ENCODE peak calls at places on chromosomes 3 and 15, in ten cellular contexts. D, A, I, F, N, B, J, W, P and T are unnamed samples.

GRCh38 chr3:187799942-187800637 is 54.8 kb upstream of the BCL6 start:
- DNase-seq in D (no peak), A (no peak), I (no peak), F (no peak), N (no peak), B (no peak), J (no peak), W (peak), P (no peak), T (peak)

GRCh38 chr15:63243101-63243500 is 34.3 kb upstream of the APH1B start:
- DNase-seq in D (peak), A (no peak), I (no peak), F (no peak), N (no peak), B (peak), J (no peak), W (peak), P (peak), T (no peak)

GRCh38 chr3:115655761-115656282 is 32.5 kb downstream of the GAP43 start:
- DNase-seq in D (peak), A (no peak), I (no peak), F (no peak), N (no peak), B (no peak), J (no peak), W (no peak), P (no peak), T (no peak)

GRCh38 chr3:197104738-197105137 is 75.1 kb upstream of the MELTF start:
- DNase-seq in D (no peak), A (no peak), I (no peak), F (no peak), N (no peak), B (no peak), J (peak), W (peak), P (peak), T (no peak)

GRCh38 chr3:122067588-122068240 is 12.6 kb downstream of the CD86 start:
- DNase-seq in D (no peak), A (no peak), I (no peak), F (no peak), N (no peak), B (no peak), J (no peak), W (no peak), P (no peak), T (no peak)

GRCh38 chr3:150408232-150409124 is at the start of gene TSC22D2:
- DNase-seq in D (peak), A (peak), I (peak), F (peak), N (peak), B (peak), J (peak), W (peak), P (peak), T (peak)

GRCh38 chr3:127089487-127090145 is 103.3 kb upstream of the PRR23E start:
- DNase-seq in D (peak), A (no peak), I (peak), F (peak), N (no peak), B (peak), J (no peak), W (no peak), P (peak), T (no peak)

GRCh38 chr3:15081960-15082664 is 16.8 kb downstream of the RBSN start:
- DNase-seq in D (peak), A (peak), I (no peak), F (no peak), N (no peak), B (peak), J (peak), W (peak), P (peak), T (no peak)

GRCh38 chr3:146507331-146508120 is 36.9 kb downstream of the PLSCR1 start:
- DNase-seq in D (no peak), A (no peak), I (no peak), F (no peak), N (no peak), B (no peak), J (no peak), W (no peak), P (no peak), T (no peak)

GRCh38 chr3:128783774-128784173 is 57.8 kb downstream of the RAB7A start:
- DNase-seq in D (no peak), A (no peak), I (peak), F (no peak), N (no peak), B (no peak), J (no peak), W (no peak), P (no peak), T (no peak)

GRCh38 chr3:126346466-126346865 is 10.7 kb downstream of the KLF15 start:
- DNase-seq in D (no peak), A (no peak), I (no peak), F (no peak), N (no peak), B (no peak), J (no peak), W (no peak), P (no peak), T (no peak)

GRCh38 chr15:62035256-62035908 is 24.9 kb downstream of the VPS13C start:
- DNase-seq in D (peak), A (no peak), I (no peak), F (no peak), N (no peak), B (peak), J (peak), W (peak), P (peak), T (no peak)

GRCh38 chr15:37891754-37892368 is 42.6 kb upstream of the TMCO5A start:
- DNase-seq in D (peak), A (no peak), I (no peak), F (no peak), N (no peak), B (peak), J (peak), W (peak), P (peak), T (peak)

GRCh38 chr3:19934098-19934566 is at the start of gene EFHB:
- DNase-seq in D (peak), A (no peak), I (no peak), F (peak), N (peak), B (peak), J (peak), W (peak), P (peak), T (no peak)

GRCh38 chr15:58457466-58457965 is 25.7 kb downstream of the LIPC start:
- DNase-seq in D (peak), A (peak), I (no peak), F (no peak), N (no peak), B (peak), J (peak), W (peak), P (peak), T (peak)

GRCh38 chr3:152076148-152076547 is 192.6 kb upstream of the MBNL1 start:
- DNase-seq in D (peak), A (no peak), I (no peak), F (no peak), N (no peak), B (no peak), J (peak), W (peak), P (peak), T (no peak)

GRCh38 chr3:182413682-182414081 is 379.6 kb upstream of the ATP11B start:
- DNase-seq in D (no peak), A (no peak), I (no peak), F (no peak), N (no peak), B (no peak), J (no peak), W (no peak), P (no peak), T (no peak)

GRCh38 chr3:129525341-129525968 is 3.0 kb upstream of the RHO start:
- DNase-seq in D (peak), A (no peak), I (no peak), F (no peak), N (no peak), B (peak), J (peak), W (peak), P (peak), T (no peak)

GRCh38 chr15:73752817-73753214 is 335 bp downstream of the INSYN1 start:
- DNase-seq in D (no peak), A (no peak), I (no peak), F (no peak), N (no peak), B (no peak), J (no peak), W (no peak), P (peak), T (no peak)

GRCh38 chr15:78929536-78930264 is 15.1 kb downstream of the CTSH start:
- DNase-seq in D (no peak), A (peak), I (no peak), F (no peak), N (no peak), B (no peak), J (peak), W (no peak), P (no peak), T (no peak)

GRCh38 chr3:76561494-76562242 is 478.2 kb upstream of the ROBO2 start:
- DNase-seq in D (no peak), A (no peak), I (no peak), F (no peak), N (no peak), B (no peak), J (no peak), W (peak), P (no peak), T (no peak)

GRCh38 chr3:13013994-13014754 is 59.1 kb downstream of the IQSEC1 start:
- DNase-seq in D (no peak), A (no peak), I (no peak), F (no peak), N (peak), B (no peak), J (no peak), W (no peak), P (no peak), T (no peak)

GRCh38 chr3:30553641-30554316 is 52.6 kb upstream of the TGFBR2 start:
- DNase-seq in D (peak), A (no peak), I (no peak), F (no peak), N (no peak), B (peak), J (peak), W (peak), P (no peak), T (no peak)

GRCh38 chr3:120764206-120764605 is 21.7 kb downstream of the GTF2E1 start:
- DNase-seq in D (no peak), A (no peak), I (no peak), F (no peak), N (no peak), B (no peak), J (no peak), W (no peak), P (no peak), T (no peak)

GRCh38 chr3:123642182-123642956 is 57.5 kb upstream of the HACD2 start:
- DNase-seq in D (peak), A (peak), I (peak), F (peak), N (peak), B (peak), J (peak), W (peak), P (peak), T (peak)

GRCh38 chr3:10419637-10420232 is 85.7 kb downstream of the ATP2B2 start:
- DNase-seq in D (no peak), A (no peak), I (no peak), F (no peak), N (no peak), B (no peak), J (peak), W (peak), P (no peak), T (no peak)

GRCh38 chr3:141656771-141657170 is 81.3 kb upstream of the RNF7 start:
- DNase-seq in D (peak), A (peak), I (no peak), F (no peak), N (no peak), B (peak), J (peak), W (peak), P (peak), T (no peak)

DNA sequence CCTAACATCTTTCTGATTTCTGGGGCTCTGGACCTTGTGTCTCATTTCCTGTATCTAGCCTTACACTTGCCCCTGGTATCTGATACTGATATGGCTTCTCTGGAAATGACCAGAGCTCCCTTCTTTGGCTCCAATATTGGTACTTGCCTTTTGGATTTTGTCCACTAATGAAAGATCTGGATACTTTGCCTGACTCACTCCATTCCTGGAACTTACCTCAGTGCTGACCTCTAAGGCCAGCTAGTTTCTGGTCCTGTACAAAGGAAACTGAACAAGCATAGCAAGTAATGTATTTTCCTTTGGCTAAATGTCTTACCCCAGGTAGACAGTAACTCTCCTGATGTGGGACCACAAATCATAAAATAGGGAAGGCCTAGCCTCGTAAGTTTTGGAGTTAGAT is 93.8 kb upstream of the SLC4A7 start:
- DNase-seq in D (peak), A (no peak), I (no peak), F (no peak), N (no peak), B (no peak), J (no peak), W (peak), P (peak), T (no peak)
- TF ChIP-seq CTCF in D (no peak), A (no peak), I (no peak), F (no peak), N (no peak), B (no peak), J (no peak), W (no peak), P (no peak), T (no peak)

GRCh38 chr3:25542571-25543039 is 114.5 kb downstream of the RARB start:
- DNase-seq in D (peak), A (no peak), I (no peak), F (no peak), N (no peak), B (peak), J (peak), W (no peak), P (peak), T (no peak)
- TF ChIP-seq CTCF in D (no peak), A (no peak), I (no peak), F (no peak), N (no peak), B (no peak), J (no peak), W (no peak), P (no peak), T (no peak)

DNA sequence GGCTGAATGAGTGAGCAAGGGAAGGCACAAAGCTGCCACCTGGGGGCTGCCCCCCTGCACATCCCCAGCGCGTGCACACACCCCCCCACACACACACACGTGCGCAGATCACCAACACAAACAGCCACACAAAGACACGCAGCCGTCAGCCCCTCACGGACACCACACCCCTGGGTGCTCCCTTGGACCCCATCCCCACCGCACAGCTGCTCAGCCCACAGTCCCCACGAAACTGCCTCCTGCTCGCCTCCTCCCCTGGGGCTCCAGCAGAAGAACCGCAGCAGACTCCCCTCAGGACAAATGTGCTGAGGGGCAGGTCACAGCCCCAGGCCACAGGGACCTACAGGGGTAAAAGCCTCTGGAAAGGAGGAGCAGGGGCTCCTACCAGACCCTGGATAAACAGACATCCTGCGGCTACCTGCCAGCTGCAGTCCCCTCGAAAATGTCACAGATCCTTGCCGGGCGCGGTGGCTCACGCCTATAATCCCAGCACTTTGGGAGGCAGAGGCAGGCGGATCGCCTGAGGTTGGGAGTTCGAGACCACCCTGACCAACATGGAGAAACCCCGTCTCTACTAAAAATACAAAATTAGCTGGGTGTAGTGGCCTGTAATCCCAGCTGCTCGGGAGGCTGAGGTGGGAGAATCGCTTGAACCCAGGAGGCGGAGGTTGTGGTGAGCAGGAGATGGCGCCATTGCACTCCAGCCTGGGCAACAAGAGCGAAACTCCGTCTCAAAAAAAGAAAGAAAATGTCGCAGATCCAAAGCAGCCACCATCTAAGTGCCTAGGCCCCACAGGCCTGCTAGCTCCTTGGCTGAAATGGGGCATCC is 6.5 kb downstream of the TWF2 start:
- DNase-seq in D (no peak), A (no peak), I (no peak), F (no peak), N (peak), B (no peak), J (no peak), W (no peak), P (no peak), T (no peak)
- TF ChIP-seq CTCF in D (no peak), A (no peak), I (no peak), F (peak), N (no peak), B (no peak), J (peak), W (no peak), P (no peak), T (no peak)

GRCh38 chr15:82306791-82307713 is 42.2 kb downstream of the GOLGA6L10 start:
- DNase-seq in D (no peak), A (no peak), I (no peak), F (no peak), N (no peak), B (no peak), J (no peak), W (no peak), P (no peak), T (peak)
- TF ChIP-seq CTCF in D (no peak), A (no peak), I (no peak), F (no peak), N (no peak), B (no peak), J (peak), W (no peak), P (no peak), T (no peak)

GRCh38 chr3:160758929-160759577 is 3.0 kb downstream of the PPM1L start:
- DNase-seq in D (no peak), A (no peak), I (no peak), F (no peak), N (no peak), B (no peak), J (no peak), W (no peak), P (no peak), T (no peak)
- TF ChIP-seq CTCF in D (no peak), A (no peak), I (no peak), F (peak), N (no peak), B (no peak), J (no peak), W (no peak), P (no peak), T (no peak)

GRCh38 chr15:22838292-22839042 is at the start of gene NIPA2:
- DNase-seq in D (peak), A (peak), I (peak), F (peak), N (peak), B (peak), J (peak), W (peak), P (peak), T (peak)
- TF ChIP-seq CTCF in D (no peak), A (no peak), I (no peak), F (no peak), N (no peak), B (peak), J (peak), W (no peak), P (no peak), T (no peak)

GRCh38 chr15:70669006-70669602 is 94.3 kb downstream of the UACA start:
- DNase-seq in D (no peak), A (no peak), I (no peak), F (no peak), N (no peak), B (no peak), J (no peak), W (no peak), P (no peak), T (peak)

GRCh38 chr15:70665599-70665998 is 97.8 kb downstream of the UACA start:
- DNase-seq in D (no peak), A (no peak), I (no peak), F (no peak), N (no peak), B (no peak), J (no peak), W (no peak), P (no peak), T (no peak)

GRCh38 chr15:70669966-70670658 is 93.2 kb downstream of the UACA start:
- DNase-seq in D (no peak), A (no peak), I (peak), F (peak), N (no peak), B (no peak), J (no peak), W (no peak), P (peak), T (no peak)

GRCh38 chr15:70672081-70672480 is 91.3 kb downstream of the UACA start:
- DNase-seq in D (no peak), A (no peak), I (no peak), F (no peak), N (no peak), B (peak), J (no peak), W (no peak), P (no peak), T (peak)

DNA sequence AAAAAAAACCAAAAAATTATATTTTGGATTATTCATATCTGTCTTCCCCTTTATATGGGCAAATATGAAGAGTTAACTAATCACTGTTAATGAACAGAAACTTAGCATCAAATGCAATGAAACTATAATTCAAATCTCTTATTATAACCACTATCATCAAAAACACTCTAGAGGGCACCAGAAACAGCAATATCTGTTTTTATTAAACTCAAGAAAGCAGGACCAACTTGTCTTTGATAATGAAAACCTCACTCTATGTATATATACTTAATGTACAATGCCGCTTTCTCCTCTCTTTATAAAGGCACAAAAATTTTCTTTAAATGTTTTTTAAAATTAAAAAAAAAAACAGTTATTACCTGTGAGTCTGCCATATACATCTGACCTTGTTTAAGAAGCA is 92.7 kb downstream of the UACA start:
- DNase-seq in D (peak), A (no peak), I (no peak), F (no peak), N (no peak), B (no peak), J (no peak), W (no peak), P (peak), T (no peak)
- TF ChIP-seq CTCF in D (no peak), A (peak), I (no peak), F (peak), N (no peak), B (peak), J (no peak), W (peak), P (peak), T (no peak)

DNA sequence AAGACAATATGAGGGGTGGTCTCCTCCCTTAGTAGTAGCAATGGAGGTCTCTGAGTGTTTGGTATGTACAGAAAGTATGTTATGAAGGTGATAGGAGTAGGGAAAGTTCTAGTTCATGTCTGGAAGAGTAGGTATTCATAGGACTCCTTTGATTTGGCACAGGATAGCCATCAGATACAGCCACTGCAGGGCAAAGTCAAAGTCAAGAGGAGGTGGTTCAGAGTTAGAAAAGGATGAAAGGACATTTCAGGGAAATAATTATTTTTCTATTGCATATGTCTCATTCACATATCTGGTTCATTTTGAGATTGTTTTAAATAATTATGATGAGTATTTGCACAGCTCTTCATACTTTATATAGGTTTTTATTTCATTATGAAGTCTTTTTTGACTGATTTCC is 381.1 kb downstream of the MFSD1 start:
- DNase-seq in D (no peak), A (no peak), I (no peak), F (no peak), N (no peak), B (no peak), J (no peak), W (no peak), P (no peak), T (no peak)
- TF ChIP-seq CTCF in D (no peak), A (no peak), I (no peak), F (no peak), N (no peak), B (no peak), J (no peak), W (no peak), P (no peak), T (no peak)

DNA sequence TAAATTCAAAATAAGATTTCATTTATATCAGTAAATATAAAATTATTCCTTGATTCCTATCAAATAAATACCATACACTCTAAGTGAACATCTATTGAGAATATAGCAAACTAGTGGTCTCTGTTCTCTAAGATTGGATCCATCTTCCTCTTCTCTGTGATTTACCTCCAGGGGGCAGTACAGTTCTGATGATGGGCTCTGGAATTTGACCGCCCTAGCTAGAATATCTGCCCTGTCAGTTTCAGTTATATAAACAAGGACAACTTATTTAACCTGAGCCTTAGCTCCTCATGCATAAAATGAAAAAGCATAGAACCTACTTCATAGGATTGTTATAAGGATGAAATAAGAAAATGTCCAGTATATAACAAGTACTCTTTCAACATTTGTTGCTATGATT is 171.1 kb upstream of the CCDC54 start:
- DNase-seq in D (peak), A (peak), I (peak), F (no peak), N (no peak), B (peak), J (peak), W (peak), P (peak), T (peak)
- TF ChIP-seq CTCF in D (peak), A (peak), I (peak), F (peak), N (no peak), B (peak), J (peak), W (peak), P (peak), T (peak)